ENCODE peak calls at places on chromosomes 13 and 19, in nine cellular contexts. X, G, S, W, I, L, M, P and B are unnamed samples.

GRCh38 chr19:18326772-18327171 is 3.9 kb upstream of the LSM4 start:
- DNase-seq in X (no peak), G (no peak), S (no peak), W (no peak), I (no peak), L (no peak), M (no peak), P (no peak), B (no peak)

GRCh38 chr13:95573226-95573625 is 20.7 kb downstream of the CLDN10 start:
- DNase-seq in X (no peak), G (peak; percentile 48), S (no peak), W (no peak), I (peak; percentile 15), L (no peak), M (peak; percentile 48), P (peak; percentile 22), B (no peak)

GRCh38 chr19:51422053-51422448 is 4.6 kb upstream of the SIGLEC10 start:
- DNase-seq in X (peak; percentile 96), G (peak; percentile 60), S (peak; percentile 82), W (peak; percentile 92), I (peak; percentile 60), L (peak; percentile 82), M (peak; percentile 80), P (peak; percentile 97), B (peak; percentile 100)

GRCh38 chr13:73216381-73216831 is 157.6 kb downstream of the KLF5 start:
- DNase-seq in X (no peak), G (peak; percentile 65), S (no peak), W (no peak), I (peak; percentile 53), L (no peak), M (no peak), P (no peak), B (no peak)

GRCh38 chr13:44417446-44417845 is 43.8 kb downstream of the SERP2 start:
- DNase-seq in X (no peak), G (no peak), S (no peak), W (no peak), I (no peak), L (no peak), M (no peak), P (no peak), B (no peak)

GRCh38 chr19:38669532-38669931 is 22.1 kb downstream of the ACTN4 start:
- DNase-seq in X (no peak), G (no peak), S (no peak), W (peak; percentile 48), I (no peak), L (no peak), M (no peak), P (no peak), B (no peak)

GRCh38 chr19:17718988-17719711 is at the start of gene MAP1S:
- DNase-seq in X (peak; percentile 96), G (peak; percentile 34), S (peak; percentile 64), W (peak; percentile 66), I (peak; percentile 40), L (peak; percentile 46), M (peak; percentile 67), P (peak; percentile 60), B (peak; percentile 78)

GRCh38 chr19:18504886-18505610 is 16.8 kb downstream of the ELL start:
- DNase-seq in X (no peak), G (no peak), S (no peak), W (no peak), I (no peak), L (no peak), M (no peak), P (no peak), B (no peak)

GRCh38 chr13:79226250-79226649 is 179.8 kb downstream of the RBM26 start:
- DNase-seq in X (no peak), G (no peak), S (no peak), W (no peak), I (no peak), L (no peak), M (no peak), P (no peak), B (no peak)

GRCh38 chr13:102742506-102742905 is 31.1 kb downstream of the TEX30 start:
- DNase-seq in X (no peak), G (no peak), S (no peak), W (no peak), I (no peak), L (no peak), M (no peak), P (no peak), B (no peak)

GRCh38 chr19:10812902-10813404 is 23.1 kb downstream of the TMED1 start:
- DNase-seq in X (no peak), G (peak; percentile 97), S (no peak), W (peak; percentile 55), I (peak; percentile 93), L (no peak), M (peak; percentile 95), P (no peak), B (no peak)

GRCh38 chr13:113652404-113653263 is 5.4 kb downstream of the ATP4B start:
- DNase-seq in X (no peak), G (no peak), S (peak; percentile 9), W (peak; percentile 14), I (no peak), L (peak; percentile 5), M (no peak), P (no peak), B (no peak)

GRCh38 chr13:22061371-22061805 is 390.5 kb downstream of the FGF9 start:
- DNase-seq in X (no peak), G (no peak), S (no peak), W (no peak), I (no peak), L (no peak), M (no peak), P (no peak), B (no peak)

GRCh38 chr19:8593931-8594330 is 16.6 kb downstream of the ADAMTS10 start:
- DNase-seq in X (no peak), G (no peak), S (no peak), W (no peak), I (no peak), L (no peak), M (peak; percentile 21), P (no peak), B (no peak)
- TF ChIP-seq CTCF in X (peak; percentile 17), G (peak; percentile 13), S (peak; percentile 30), W (peak; percentile 35), I (no peak), L (no peak), M (peak; percentile 19), P (no peak), B (peak; percentile 37)

GRCh38 chr19:35142531-35143230 is 374 bp upstream of the FXYD7 start:
- DNase-seq in X (peak; percentile 84), G (no peak), S (peak; percentile 40), W (peak; percentile 72), I (peak; percentile 29), L (peak; percentile 78), M (peak; percentile 52), P (peak; percentile 82), B (peak; percentile 72)

GRCh38 chr19:35141627-35142401 is 1.2 kb upstream of the FXYD7 start:
- DNase-seq in X (peak; percentile 42), G (no peak), S (no peak), W (no peak), I (no peak), L (peak; percentile 39), M (no peak), P (no peak), B (no peak)

GRCh38 chr19:35140207-35140897 is 1.7 kb downstream of the FXYD1 start:
- DNase-seq in X (no peak), G (no peak), S (no peak), W (no peak), I (no peak), L (peak; percentile 29), M (no peak), P (no peak), B (no peak)

GRCh38 chr19:35139618-35139943 is 957 bp downstream of the FXYD1 start:
- DNase-seq in X (no peak), G (no peak), S (no peak), W (no peak), I (no peak), L (no peak), M (no peak), P (no peak), B (no peak)

DNA sequence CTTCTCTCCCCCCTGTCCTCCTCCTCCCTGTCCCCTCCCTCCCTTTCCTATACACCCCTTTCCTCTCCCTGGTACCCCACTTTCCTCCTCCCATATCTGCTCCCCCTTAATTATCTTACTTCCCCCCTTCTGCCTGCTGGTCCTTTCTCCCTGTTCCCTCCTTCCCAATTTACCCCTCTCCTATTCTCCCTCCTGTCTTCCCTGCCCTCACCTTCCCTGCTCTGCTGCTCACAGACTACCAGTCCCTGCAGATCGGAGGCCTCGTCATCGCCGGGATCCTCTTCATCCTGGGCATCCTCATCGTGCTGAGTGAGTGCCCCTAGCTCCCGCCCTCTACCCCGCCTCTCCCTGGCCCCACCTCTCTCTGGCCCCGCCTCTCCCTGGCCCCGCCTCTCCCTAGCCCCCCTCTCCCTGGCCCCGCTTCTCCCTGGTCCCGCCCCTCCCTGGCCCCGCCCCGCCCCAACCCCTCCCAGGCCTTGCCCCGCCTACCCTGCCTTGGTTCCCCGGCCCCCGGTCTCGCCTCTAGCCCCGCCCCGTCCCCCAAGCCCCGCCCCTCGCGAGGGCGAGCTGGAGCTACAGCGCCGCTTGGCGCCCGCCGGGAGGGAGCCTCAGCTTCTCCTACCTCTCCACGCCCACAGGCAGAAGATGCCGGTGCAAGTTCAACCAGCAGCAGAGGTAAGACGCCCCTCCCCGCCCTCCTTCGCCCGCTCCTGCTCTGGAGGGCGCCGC is 2.0 kb upstream of the FXYD7 start:
- DNase-seq in X (peak; percentile 96), G (peak; percentile 91), S (peak; percentile 92), W (peak; percentile 84), I (peak; percentile 85), L (peak; percentile 93), M (peak; percentile 94), P (peak; percentile 97), B (peak; percentile 93)
- TF ChIP-seq CTCF in X (peak; percentile 55), G (peak; percentile 45), S (peak; percentile 50), W (no peak), I (peak; percentile 29), L (no peak), M (peak; percentile 43), P (peak; percentile 31), B (no peak)

GRCh38 chr19:32345261-32346207 is at the start of gene ZNF507:
- DNase-seq in X (peak; percentile 93), G (peak; percentile 65), S (peak; percentile 83), W (peak; percentile 82), I (peak; percentile 74), L (peak; percentile 84), M (peak; percentile 78), P (peak; percentile 93), B (peak; percentile 89)
- TF ChIP-seq CTCF in X (peak; percentile 30), G (no peak), S (peak; percentile 9), W (no peak), I (no peak), L (no peak), M (no peak), P (no peak), B (no peak)

GRCh38 chr19:33022472-33023116 is 42.1 kb downstream of the RHPN2 start:
- DNase-seq in X (peak; percentile 84), G (no peak), S (no peak), W (no peak), I (no peak), L (no peak), M (no peak), P (no peak), B (peak; percentile 15)
- TF ChIP-seq CTCF in X (peak; percentile 70), G (no peak), S (no peak), W (no peak), I (no peak), L (no peak), M (no peak), P (no peak), B (no peak)

GRCh38 chr13:33373624-33374023 is 88.1 kb upstream of the STARD13 start:
- DNase-seq in X (no peak), G (no peak), S (no peak), W (no peak), I (no peak), L (no peak), M (no peak), P (no peak), B (no peak)
- TF ChIP-seq CTCF in X (no peak), G (peak; percentile 25), S (no peak), W (no peak), I (no peak), L (no peak), M (peak; percentile 13), P (no peak), B (peak; percentile 18)